ENCODE peak calls at places on chromosomes 12 and 14, in nine cellular contexts. One of them, this sample, is unnamed.

GRCh38 chr14:84750763-84751554 is 779.0 kb upstream of the FLRT2 start:
- ATAC-seq in SK-N-SH treated with all-trans-retinoic acid at 6 μM for 48 hours: no peak
- ATAC-seq in right cardiac atrium: no peak
- ATAC-seq in aorta: no peak
- ATAC-seq in HCT116: no peak
- ATAC-seq in pancreas: peak; percentile 87
- ATAC-seq in left cardiac atrium: no peak
- ATAC-seq in right lobe of liver: peak; percentile 21
- ATAC-seq in heart left ventricle: no peak
- ATAC-seq in this sample: no peak

GRCh38 chr12:26173153-26173552 is 22.2 kb upstream of the SSPN start:
- ATAC-seq in SK-N-SH treated with all-trans-retinoic acid at 6 μM for 48 hours: no peak
- ATAC-seq in HCT116: no peak
- ATAC-seq in aorta: no peak
- ATAC-seq in left cardiac atrium: no peak
- ATAC-seq in heart left ventricle: no peak
- ATAC-seq in right lobe of liver: no peak
- ATAC-seq in pancreas: no peak
- ATAC-seq in right cardiac atrium: no peak
- ATAC-seq in this sample: no peak

GRCh38 chr14:78450945-78451344 is 280.8 kb downstream of the NRXN3 start:
- ATAC-seq in pancreas: no peak
- ATAC-seq in SK-N-SH treated with all-trans-retinoic acid at 6 μM for 48 hours: no peak
- ATAC-seq in HCT116: no peak
- ATAC-seq in right lobe of liver: no peak
- ATAC-seq in aorta: no peak
- ATAC-seq in right cardiac atrium: no peak
- ATAC-seq in heart left ventricle: no peak
- ATAC-seq in left cardiac atrium: no peak
- ATAC-seq in this sample: no peak

GRCh38 chr12:11714626-11715025 is 65.2 kb downstream of the ETV6 start:
- ATAC-seq in right cardiac atrium: no peak
- ATAC-seq in SK-N-SH treated with all-trans-retinoic acid at 6 μM for 48 hours: no peak
- ATAC-seq in right lobe of liver: no peak
- ATAC-seq in left cardiac atrium: no peak
- ATAC-seq in HCT116: no peak
- ATAC-seq in heart left ventricle: no peak
- ATAC-seq in aorta: no peak
- ATAC-seq in pancreas: no peak
- ATAC-seq in this sample: no peak

GRCh38 chr14:90791481-90791880 is 24.7 kb downstream of the TTC7B start:
- ATAC-seq in right lobe of liver: no peak
- ATAC-seq in aorta: no peak
- ATAC-seq in SK-N-SH treated with all-trans-retinoic acid at 6 μM for 48 hours: no peak
- ATAC-seq in HCT116: no peak
- ATAC-seq in left cardiac atrium: no peak
- ATAC-seq in heart left ventricle: no peak
- ATAC-seq in pancreas: no peak
- ATAC-seq in right cardiac atrium: peak; percentile 58
- ATAC-seq in this sample: no peak

GRCh38 chr12:107282628-107283027 is 189.3 kb upstream of the CRY1 start:
- ATAC-seq in right lobe of liver: no peak
- ATAC-seq in right cardiac atrium: no peak
- ATAC-seq in aorta: no peak
- ATAC-seq in left cardiac atrium: no peak
- ATAC-seq in HCT116: no peak
- ATAC-seq in SK-N-SH treated with all-trans-retinoic acid at 6 μM for 48 hours: no peak
- ATAC-seq in pancreas: no peak
- ATAC-seq in heart left ventricle: no peak
- ATAC-seq in this sample: no peak

GRCh38 chr14:95255487-95255886 is 64.2 kb downstream of the CLMN start:
- ATAC-seq in heart left ventricle: no peak
- ATAC-seq in HCT116: peak; percentile 82
- ATAC-seq in right cardiac atrium: no peak
- ATAC-seq in right lobe of liver: peak; percentile 34
- ATAC-seq in pancreas: peak; percentile 73
- ATAC-seq in left cardiac atrium: no peak
- ATAC-seq in aorta: no peak
- ATAC-seq in SK-N-SH treated with all-trans-retinoic acid at 6 μM for 48 hours: no peak
- ATAC-seq in this sample: peak; percentile 86

GRCh38 chr12:131766382-131767107 is 55.7 kb downstream of the SFSWAP start:
- ATAC-seq in right lobe of liver: no peak
- ATAC-seq in pancreas: no peak
- ATAC-seq in left cardiac atrium: no peak
- ATAC-seq in heart left ventricle: no peak
- ATAC-seq in aorta: no peak
- ATAC-seq in HCT116: peak; percentile 27
- ATAC-seq in right cardiac atrium: no peak
- ATAC-seq in SK-N-SH treated with all-trans-retinoic acid at 6 μM for 48 hours: no peak
- ATAC-seq in this sample: no peak

GRCh38 chr14:102622262-102622885 is 29.9 kb downstream of the RCOR1 start:
- ATAC-seq in SK-N-SH treated with all-trans-retinoic acid at 6 μM for 48 hours: no peak
- ATAC-seq in pancreas: no peak
- ATAC-seq in aorta: no peak
- ATAC-seq in heart left ventricle: no peak
- ATAC-seq in right lobe of liver: peak; percentile 38
- ATAC-seq in HCT116: no peak
- ATAC-seq in right cardiac atrium: peak; percentile 39
- ATAC-seq in left cardiac atrium: no peak
- ATAC-seq in this sample: no peak

GRCh38 chr14:100554082-100554677 is 33.0 kb downstream of the BEGAIN start:
- ATAC-seq in left cardiac atrium: peak; percentile 35
- ATAC-seq in pancreas: peak; percentile 6
- ATAC-seq in right cardiac atrium: peak; percentile 66
- ATAC-seq in heart left ventricle: no peak
- ATAC-seq in right lobe of liver: peak; percentile 17
- ATAC-seq in HCT116: peak; percentile 71
- ATAC-seq in aorta: no peak
- ATAC-seq in SK-N-SH treated with all-trans-retinoic acid at 6 μM for 48 hours: no peak
- ATAC-seq in this sample: peak; percentile 86

GRCh38 chr12:5170894-5171293 is 127.2 kb downstream of the KCNA5 start:
- ATAC-seq in right cardiac atrium: peak; percentile 71
- ATAC-seq in pancreas: no peak
- ATAC-seq in right lobe of liver: no peak
- ATAC-seq in HCT116: no peak
- ATAC-seq in heart left ventricle: peak; percentile 80
- ATAC-seq in left cardiac atrium: peak; percentile 67
- ATAC-seq in SK-N-SH treated with all-trans-retinoic acid at 6 μM for 48 hours: no peak
- ATAC-seq in aorta: no peak
- ATAC-seq in this sample: no peak

GRCh38 chr12:62044450-62044849 is 215.8 kb upstream of the USP15 start:
- ATAC-seq in pancreas: no peak
- ATAC-seq in right lobe of liver: no peak
- ATAC-seq in left cardiac atrium: no peak
- ATAC-seq in aorta: no peak
- ATAC-seq in right cardiac atrium: no peak
- ATAC-seq in heart left ventricle: no peak
- ATAC-seq in HCT116: no peak
- ATAC-seq in SK-N-SH treated with all-trans-retinoic acid at 6 μM for 48 hours: no peak
- ATAC-seq in this sample: no peak

GRCh38 chr14:69675877-69676416 is 64.6 kb downstream of the SUSD6 start:
- ATAC-seq in heart left ventricle: no peak
- ATAC-seq in HCT116: no peak
- ATAC-seq in SK-N-SH treated with all-trans-retinoic acid at 6 μM for 48 hours: no peak
- ATAC-seq in pancreas: no peak
- ATAC-seq in right lobe of liver: no peak
- ATAC-seq in right cardiac atrium: no peak
- ATAC-seq in left cardiac atrium: no peak
- ATAC-seq in aorta: no peak
- ATAC-seq in this sample: no peak

GRCh38 chr12:131915774-131916173 is 13.3 kb upstream of the PUS1 start:
- ATAC-seq in HCT116: no peak
- ATAC-seq in SK-N-SH treated with all-trans-retinoic acid at 6 μM for 48 hours: no peak
- ATAC-seq in pancreas: no peak
- ATAC-seq in right lobe of liver: no peak
- ATAC-seq in aorta: no peak
- ATAC-seq in right cardiac atrium: no peak
- ATAC-seq in heart left ventricle: no peak
- ATAC-seq in left cardiac atrium: no peak
- ATAC-seq in this sample: no peak

GRCh38 chr12:9051156-9051545 is 61.8 kb downstream of the KLRG1 start:
- ATAC-seq in SK-N-SH treated with all-trans-retinoic acid at 6 μM for 48 hours: no peak
- ATAC-seq in pancreas: no peak
- ATAC-seq in right cardiac atrium: no peak
- ATAC-seq in aorta: no peak
- ATAC-seq in heart left ventricle: peak; percentile 56
- ATAC-seq in HCT116: no peak
- ATAC-seq in right lobe of liver: no peak
- ATAC-seq in left cardiac atrium: no peak
- ATAC-seq in this sample: no peak

GRCh38 chr14:99393059-99393655 is 87.5 kb downstream of the SETD3 start:
- ATAC-seq in pancreas: peak; percentile 79
- ATAC-seq in right lobe of liver: peak; percentile 70
- ATAC-seq in HCT116: peak; percentile 83
- ATAC-seq in aorta: no peak
- ATAC-seq in left cardiac atrium: no peak
- ATAC-seq in heart left ventricle: no peak
- ATAC-seq in right cardiac atrium: peak; percentile 45
- ATAC-seq in SK-N-SH treated with all-trans-retinoic acid at 6 μM for 48 hours: peak; percentile 77
- ATAC-seq in this sample: peak; percentile 62

GRCh38 chr12:123141615-123142517 is 9.0 kb downstream of the PITPNM2 start:
- ATAC-seq in HCT116: peak; percentile 78
- ATAC-seq in left cardiac atrium: peak; percentile 58
- ATAC-seq in aorta: peak; percentile 85
- ATAC-seq in SK-N-SH treated with all-trans-retinoic acid at 6 μM for 48 hours: peak; percentile 92
- ATAC-seq in right lobe of liver: peak; percentile 79
- ATAC-seq in pancreas: peak; percentile 84
- ATAC-seq in heart left ventricle: peak; percentile 70
- ATAC-seq in right cardiac atrium: peak; percentile 94
- ATAC-seq in this sample: peak; percentile 87

GRCh38 chr14:22587247-22587646 is 1.8 kb downstream of the DAD1 start:
- ATAC-seq in aorta: no peak
- ATAC-seq in left cardiac atrium: no peak
- ATAC-seq in pancreas: no peak
- ATAC-seq in right lobe of liver: no peak
- ATAC-seq in heart left ventricle: no peak
- ATAC-seq in right cardiac atrium: no peak
- ATAC-seq in HCT116: no peak
- ATAC-seq in SK-N-SH treated with all-trans-retinoic acid at 6 μM for 48 hours: no peak
- ATAC-seq in this sample: no peak

GRCh38 chr12:66719862-66720261 is 41.0 kb upstream of the GRIP1 start:
- ATAC-seq in pancreas: no peak
- ATAC-seq in heart left ventricle: no peak
- ATAC-seq in HCT116: no peak
- ATAC-seq in left cardiac atrium: no peak
- ATAC-seq in right cardiac atrium: no peak
- ATAC-seq in right lobe of liver: no peak
- ATAC-seq in SK-N-SH treated with all-trans-retinoic acid at 6 μM for 48 hours: no peak
- ATAC-seq in aorta: no peak
- ATAC-seq in this sample: no peak

GRCh38 chr14:71382315-71382714 is 475.1 kb downstream of the PCNX1 start:
- ATAC-seq in right lobe of liver: no peak
- ATAC-seq in right cardiac atrium: no peak
- ATAC-seq in heart left ventricle: no peak
- ATAC-seq in aorta: no peak
- ATAC-seq in left cardiac atrium: no peak
- ATAC-seq in HCT116: no peak
- ATAC-seq in pancreas: no peak
- ATAC-seq in SK-N-SH treated with all-trans-retinoic acid at 6 μM for 48 hours: no peak
- ATAC-seq in this sample: no peak

GRCh38 chr14:105499256-105500035 is 8.4 kb downstream of the TEDC1 start:
- ATAC-seq in left cardiac atrium: no peak
- ATAC-seq in aorta: no peak
- ATAC-seq in HCT116: peak; percentile 25
- ATAC-seq in heart left ventricle: no peak
- ATAC-seq in pancreas: no peak
- ATAC-seq in right lobe of liver: no peak
- ATAC-seq in right cardiac atrium: no peak
- ATAC-seq in SK-N-SH treated with all-trans-retinoic acid at 6 μM for 48 hours: no peak
- ATAC-seq in this sample: peak; percentile 37

GRCh38 chr12:13383379-13383778 is 186.9 kb downstream of the EMP1 start:
- ATAC-seq in left cardiac atrium: no peak
- ATAC-seq in heart left ventricle: no peak
- ATAC-seq in aorta: no peak
- ATAC-seq in pancreas: peak; percentile 44
- ATAC-seq in SK-N-SH treated with all-trans-retinoic acid at 6 μM for 48 hours: no peak
- ATAC-seq in right lobe of liver: peak; percentile 95
- ATAC-seq in right cardiac atrium: no peak
- ATAC-seq in HCT116: peak; percentile 72
- ATAC-seq in this sample: peak; percentile 47

GRCh38 chr14:54711812-54712211 is 144.9 kb downstream of the SAMD4A start:
- ATAC-seq in right lobe of liver: no peak
- ATAC-seq in aorta: peak; percentile 16
- ATAC-seq in heart left ventricle: peak; percentile 26
- ATAC-seq in pancreas: no peak
- ATAC-seq in left cardiac atrium: no peak
- ATAC-seq in HCT116: no peak
- ATAC-seq in SK-N-SH treated with all-trans-retinoic acid at 6 μM for 48 hours: no peak
- ATAC-seq in right cardiac atrium: peak; percentile 47
- ATAC-seq in this sample: no peak

GRCh38 chr14:92459479-92460421 is 53.8 kb upstream of the RIN3 start:
- ATAC-seq in right lobe of liver: peak; percentile 51
- ATAC-seq in aorta: no peak
- ATAC-seq in left cardiac atrium: no peak
- ATAC-seq in HCT116: peak; percentile 39
- ATAC-seq in right cardiac atrium: peak; percentile 93
- ATAC-seq in heart left ventricle: peak; percentile 68
- ATAC-seq in pancreas: no peak
- ATAC-seq in SK-N-SH treated with all-trans-retinoic acid at 6 μM for 48 hours: no peak
- ATAC-seq in this sample: no peak